ENCODE peak calls at places on chromosome 14, in five cellular contexts. K, X, S, L and T are unnamed samples.

GRCh38 chr14:44446965-44447364 is 60.1 kb downstream of the FSCB start:
- DNase-seq in K (no peak), X (no peak), S (no peak), L (no peak), T (no peak)

GRCh38 chr14:32192712-32193373 is 9.0 kb upstream of the RNU6-7 start:
- DNase-seq in K (no peak), X (no peak), S (no peak), L (no peak), T (no peak)

GRCh38 chr14:33799705-33800269 is 151.1 kb downstream of the EGLN3 start:
- DNase-seq in K (no peak), X (no peak), S (no peak), L (no peak), T (no peak)

GRCh38 chr14:24032727-24033418 is 18.9 kb upstream of the CARMIL3 start:
- DNase-seq in K (no peak), X (no peak), S (peak; percentile 87), L (no peak), T (no peak)

GRCh38 chr14:65286443-65286842 is 126.1 kb upstream of the FUT8 start:
- DNase-seq in K (no peak), X (no peak), S (no peak), L (no peak), T (no peak)

GRCh38 chr14:98819132-98819866 is 452.7 kb downstream of the BCL11B start:
- DNase-seq in K (no peak), X (no peak), S (no peak), L (no peak), T (no peak)

GRCh38 chr14:97408937-97409860 is 612.0 kb downstream of the VRK1 start:
- DNase-seq in K (no peak), X (no peak), S (no peak), L (no peak), T (no peak)

GRCh38 chr14:75757644-75758402 is 96.8 kb downstream of the TTLL5 start:
- DNase-seq in K (no peak), X (no peak), S (no peak), L (no peak), T (no peak)

GRCh38 chr14:55142466-55142865 is 13.4 kb downstream of the LGALS3 start:
- DNase-seq in K (no peak), X (no peak), S (no peak), L (no peak), T (no peak)

GRCh38 chr14:52949711-52950409 is 990 bp downstream of the FERMT2 start:
- DNase-seq in K (no peak), X (peak; percentile 52), S (peak; percentile 70), L (no peak), T (no peak)

GRCh38 chr14:61891251-61891650 is 129.0 kb downstream of the SNAPC1 start:
- DNase-seq in K (no peak), X (no peak), S (peak; percentile 2), L (no peak), T (no peak)

GRCh38 chr14:102768223-102769048 is 8.8 kb upstream of the TRAF3 start:
- DNase-seq in K (peak; percentile 46), X (no peak), S (no peak), L (no peak), T (no peak)

GRCh38 chr14:68787235-68787727 is 5.6 kb downstream of the ZFP36L1 start:
- DNase-seq in K (no peak), X (no peak), S (no peak), L (no peak), T (no peak)

GRCh38 chr14:55031190-55031589 is 4.2 kb downstream of the SOCS4 start:
- DNase-seq in K (no peak), X (no peak), S (no peak), L (no peak), T (no peak)

GRCh38 chr14:69153848-69154208 is 909 bp upstream of the DCAF5 start:
- DNase-seq in K (no peak), X (peak; percentile 45), S (peak; percentile 47), L (no peak), T (peak; percentile 8)

GRCh38 chr14:91869556-91869955 is 2.2 kb upstream of the TC2N start:
- DNase-seq in K (no peak), X (no peak), S (no peak), L (no peak), T (no peak)

GRCh38 chr14:92846162-92846897 is 52.2 kb downstream of the GOLGA5 start:
- DNase-seq in K (no peak), X (no peak), S (peak; percentile 69), L (no peak), T (no peak)

GRCh38 chr14:77053046-77053841 is 24.7 kb upstream of the IRF2BPL start:
- DNase-seq in K (peak; percentile 79), X (peak; percentile 92), S (peak; percentile 52), L (peak; percentile 73), T (peak; percentile 77)

GRCh38 chr14:101073598-101073965 is 170.1 kb upstream of the RTL1 start:
- DNase-seq in K (peak; percentile 4), X (no peak), S (no peak), L (peak; percentile 16), T (no peak)

GRCh38 chr14:56061051-56061450 is 57.2 kb upstream of the PELI2 start:
- DNase-seq in K (no peak), X (no peak), S (no peak), L (no peak), T (no peak)

GRCh38 chr14:103281496-103282231 is 52.4 kb upstream of the EIF5 start:
- DNase-seq in K (no peak), X (peak; percentile 74), S (peak; percentile 59), L (no peak), T (peak; percentile 21)

GRCh38 chr14:91357272-91357671 is 60.3 kb downstream of the CCDC88C start:
- DNase-seq in K (no peak), X (no peak), S (no peak), L (no peak), T (no peak)

DNA sequence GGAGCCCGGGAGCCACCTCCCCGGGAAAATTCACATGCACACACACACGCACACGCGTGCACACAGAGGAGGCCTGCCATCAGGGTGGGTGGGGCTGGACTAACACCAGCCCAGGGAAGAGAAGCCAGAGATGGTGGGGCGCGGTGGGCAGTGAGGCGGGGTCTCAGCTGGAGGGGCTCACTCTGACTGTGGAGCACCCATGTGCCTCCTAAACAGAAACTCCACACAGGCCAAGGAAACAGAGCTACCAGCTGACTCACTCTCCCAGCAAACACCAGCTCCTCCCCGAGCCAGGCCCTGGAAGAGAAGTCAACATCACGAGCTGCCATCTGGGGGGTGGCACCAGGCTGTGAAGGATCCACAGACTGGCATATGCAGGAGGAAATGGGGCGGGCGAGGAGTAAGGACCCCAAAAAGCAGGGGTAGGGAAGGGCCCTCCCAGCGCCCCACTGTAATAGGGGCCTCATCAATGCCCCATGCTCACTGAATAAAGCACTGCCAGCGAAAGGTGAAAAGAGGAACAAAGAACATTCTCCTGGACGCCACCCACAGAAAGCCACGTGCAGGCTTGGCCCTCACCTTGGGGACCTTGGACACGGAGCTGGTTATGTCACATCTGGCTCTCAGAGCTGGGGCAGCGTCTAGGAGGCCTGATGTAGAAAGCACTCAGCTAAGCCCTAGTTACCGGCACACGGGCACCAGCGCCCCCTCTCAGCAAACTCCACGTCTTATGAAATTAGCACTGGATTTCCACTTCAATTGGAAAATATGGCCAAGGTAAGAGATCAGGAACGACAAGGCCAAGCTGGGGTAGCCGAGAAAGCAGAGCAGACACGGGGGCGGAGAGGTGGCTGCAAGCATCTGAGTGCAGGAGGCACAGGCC is 8.4 kb upstream of the INF2 start:
- DNase-seq in K (peak; percentile 47), X (peak; percentile 55), S (peak; percentile 75), L (peak; percentile 60), T (no peak)
- TF ChIP-seq CTCF in K (no peak), X (peak; percentile 30), S (peak; percentile 19), L (no peak), T (peak; percentile 25)

DNA sequence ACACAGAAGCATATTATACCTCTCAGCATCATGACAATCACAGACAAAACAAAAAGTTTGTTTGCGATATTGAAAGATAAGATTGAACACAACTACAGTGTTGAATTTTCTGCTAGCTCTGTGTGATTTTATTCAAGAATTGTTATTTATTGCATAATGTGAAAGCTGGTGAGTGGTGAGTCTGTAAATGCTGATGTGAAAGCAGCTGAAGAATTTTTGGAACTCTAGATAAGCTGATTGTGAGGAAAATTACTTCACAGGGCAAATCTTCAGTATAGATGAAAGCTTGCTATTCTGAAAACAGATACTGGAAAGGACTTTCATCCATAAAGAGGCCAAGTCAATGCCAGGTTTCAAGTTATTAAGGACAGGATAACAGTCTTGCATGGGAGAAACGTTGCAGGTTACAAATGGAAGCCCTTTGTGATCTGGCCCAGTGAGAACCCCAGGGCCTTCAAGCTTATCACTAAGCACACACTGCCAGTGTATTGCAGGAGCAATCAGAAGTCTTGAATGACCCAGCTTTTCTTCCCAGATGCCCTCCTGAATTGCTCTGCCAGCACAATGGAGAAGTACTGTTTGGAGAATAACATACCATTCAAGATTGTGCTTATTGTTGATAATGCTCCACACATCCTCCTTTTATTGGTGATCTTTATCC is 153.7 kb downstream of the PCNX1 start:
- DNase-seq in K (no peak), X (no peak), S (peak; percentile 58), L (no peak), T (no peak)
- TF ChIP-seq CTCF in K (no peak), X (no peak), S (no peak), L (no peak), T (no peak)

DNA sequence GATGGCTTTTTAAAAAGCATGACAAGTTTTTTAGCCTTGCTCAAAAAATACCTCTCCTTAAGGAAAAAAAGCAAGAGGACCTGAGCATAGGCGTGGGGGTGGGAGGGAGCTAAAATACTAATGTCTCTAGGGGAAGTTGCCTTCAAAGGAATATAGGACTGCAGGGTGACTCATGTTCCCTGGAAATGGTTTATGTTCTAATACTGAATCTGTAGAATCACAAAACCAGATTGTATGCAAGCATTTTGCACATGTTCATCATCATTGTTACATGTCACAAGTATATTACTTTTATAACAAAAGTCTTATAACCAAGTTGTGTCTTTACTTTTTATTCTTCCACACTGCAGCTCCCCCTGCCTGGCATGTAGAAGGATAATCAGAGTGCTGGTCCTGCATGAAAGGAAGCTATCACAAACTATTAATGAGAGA is 36.6 kb downstream of the GPR135 start:
- DNase-seq in K (no peak), X (no peak), S (peak; percentile 82), L (no peak), T (no peak)
- TF ChIP-seq CTCF in K (no peak), X (peak; percentile 46), S (peak; percentile 53), L (no peak), T (no peak)

GRCh38 chr14:37252434-37252833 is 54.7 kb downstream of the MIPOL1 start:
- DNase-seq in K (no peak), X (no peak), S (no peak), L (no peak), T (no peak)

GRCh38 chr14:37254411-37254947 is 56.7 kb downstream of the MIPOL1 start:
- DNase-seq in K (no peak), X (no peak), S (no peak), L (no peak), T (no peak)

GRCh38 chr14:37253905-37254304 is 56.2 kb downstream of the MIPOL1 start:
- DNase-seq in K (no peak), X (no peak), S (peak; percentile 79), L (no peak), T (no peak)

GRCh38 chr14:37262649-37263048 is 64.9 kb downstream of the MIPOL1 start:
- DNase-seq in K (no peak), X (no peak), S (no peak), L (no peak), T (no peak)

GRCh38 chr14:37257651-37258050 is 59.9 kb downstream of the MIPOL1 start:
- DNase-seq in K (no peak), X (no peak), S (no peak), L (no peak), T (no peak)
- TF ChIP-seq CTCF in K (no peak), X (no peak), S (no peak), L (no peak), T (no peak)